ENCODE peak calls at places on chromosomes 5 and 9, in nine cellular contexts. One of them, this sample, is unnamed.

GRCh38 chr5:82662340-82662739 is 384.2 kb upstream of the RPS23 start:
- DNase-seq in progenitor cell of endocrine pancreas: no peak
- DNase-seq in Panc1: no peak
- DNase-seq in HFFc6: no peak
- DNase-seq in hepatocyte: no peak
- DNase-seq in heart right ventricle: no peak
- DNase-seq in mesothelial cell of epicardium: no peak
- DNase-seq in neural progenitor cell: no peak
- DNase-seq in right atrium auricular region: no peak
- DNase-seq in this sample: no peak

GRCh38 chr9:129857207-129857606 is 21.9 kb downstream of the USP20 start:
- DNase-seq in right atrium auricular region: no peak
- DNase-seq in HFFc6: no peak
- DNase-seq in progenitor cell of endocrine pancreas: no peak
- DNase-seq in neural progenitor cell: no peak
- DNase-seq in mesothelial cell of epicardium: no peak
- DNase-seq in hepatocyte: no peak
- DNase-seq in Panc1: no peak
- DNase-seq in heart right ventricle: no peak
- DNase-seq in this sample: no peak

GRCh38 chr5:68171101-68171558 is 44.4 kb upstream of the PIK3R1 start:
- DNase-seq in mesothelial cell of epicardium: no peak
- DNase-seq in HFFc6: no peak
- DNase-seq in heart right ventricle: peak
- DNase-seq in neural progenitor cell: peak
- DNase-seq in Panc1: no peak
- DNase-seq in progenitor cell of endocrine pancreas: no peak
- DNase-seq in hepatocyte: peak
- DNase-seq in right atrium auricular region: peak
- DNase-seq in this sample: peak

GRCh38 chr9:98228392-98229089 is 26.9 kb downstream of the TBC1D2 start:
- DNase-seq in heart right ventricle: no peak
- DNase-seq in Panc1: no peak
- DNase-seq in mesothelial cell of epicardium: no peak
- DNase-seq in right atrium auricular region: no peak
- DNase-seq in HFFc6: no peak
- DNase-seq in hepatocyte: peak
- DNase-seq in neural progenitor cell: no peak
- DNase-seq in progenitor cell of endocrine pancreas: no peak
- DNase-seq in this sample: no peak

GRCh38 chr5:81579525-81579924 is 171.4 kb downstream of the SSBP2 start:
- DNase-seq in heart right ventricle: no peak
- DNase-seq in HFFc6: no peak
- DNase-seq in mesothelial cell of epicardium: no peak
- DNase-seq in hepatocyte: peak
- DNase-seq in Panc1: no peak
- DNase-seq in progenitor cell of endocrine pancreas: no peak
- DNase-seq in right atrium auricular region: no peak
- DNase-seq in neural progenitor cell: no peak
- DNase-seq in this sample: no peak

GRCh38 chr5:159610966-159611579 is 280.8 kb upstream of the IL12B start:
- DNase-seq in heart right ventricle: no peak
- DNase-seq in progenitor cell of endocrine pancreas: no peak
- DNase-seq in Panc1: no peak
- DNase-seq in neural progenitor cell: no peak
- DNase-seq in right atrium auricular region: no peak
- DNase-seq in mesothelial cell of epicardium: no peak
- DNase-seq in hepatocyte: no peak
- DNase-seq in HFFc6: no peak
- DNase-seq in this sample: no peak

GRCh38 chr5:126809932-126810331 is 33.0 kb downstream of the LMNB1 start:
- DNase-seq in right atrium auricular region: no peak
- DNase-seq in mesothelial cell of epicardium: no peak
- DNase-seq in progenitor cell of endocrine pancreas: no peak
- DNase-seq in heart right ventricle: no peak
- DNase-seq in neural progenitor cell: no peak
- DNase-seq in Panc1: no peak
- DNase-seq in hepatocyte: no peak
- DNase-seq in HFFc6: no peak
- DNase-seq in this sample: no peak

GRCh38 chr9:124929464-124929863 is 11.4 kb downstream of the GOLGA1 start:
- DNase-seq in neural progenitor cell: no peak
- DNase-seq in progenitor cell of endocrine pancreas: no peak
- DNase-seq in Panc1: no peak
- DNase-seq in mesothelial cell of epicardium: no peak
- DNase-seq in hepatocyte: no peak
- DNase-seq in heart right ventricle: no peak
- DNase-seq in right atrium auricular region: no peak
- DNase-seq in HFFc6: no peak
- DNase-seq in this sample: no peak

GRCh38 chr5:123285122-123286011 is 137.8 kb downstream of the CEP120 start:
- DNase-seq in heart right ventricle: no peak
- DNase-seq in neural progenitor cell: peak
- DNase-seq in right atrium auricular region: no peak
- DNase-seq in mesothelial cell of epicardium: peak
- DNase-seq in Panc1: no peak
- DNase-seq in progenitor cell of endocrine pancreas: peak
- DNase-seq in HFFc6: no peak
- DNase-seq in hepatocyte: peak
- DNase-seq in this sample: no peak

GRCh38 chr5:56633950-56634349 is 181.4 kb upstream of the MAP3K1 start:
- DNase-seq in mesothelial cell of epicardium: no peak
- DNase-seq in heart right ventricle: no peak
- DNase-seq in right atrium auricular region: no peak
- DNase-seq in progenitor cell of endocrine pancreas: no peak
- DNase-seq in Panc1: no peak
- DNase-seq in hepatocyte: no peak
- DNase-seq in neural progenitor cell: no peak
- DNase-seq in HFFc6: no peak
- DNase-seq in this sample: no peak

GRCh38 chr5:72353046-72353445 is 32.9 kb downstream of the PTCD2 start:
- DNase-seq in mesothelial cell of epicardium: no peak
- DNase-seq in heart right ventricle: no peak
- DNase-seq in hepatocyte: no peak
- DNase-seq in HFFc6: peak
- DNase-seq in Panc1: no peak
- DNase-seq in progenitor cell of endocrine pancreas: no peak
- DNase-seq in right atrium auricular region: no peak
- DNase-seq in neural progenitor cell: no peak
- DNase-seq in this sample: no peak

GRCh38 chr5:163509288-163510040 is 4.0 kb downstream of the MAT2B start:
- DNase-seq in HFFc6: peak
- DNase-seq in Panc1: no peak
- DNase-seq in heart right ventricle: no peak
- DNase-seq in progenitor cell of endocrine pancreas: no peak
- DNase-seq in right atrium auricular region: no peak
- DNase-seq in mesothelial cell of epicardium: no peak
- DNase-seq in hepatocyte: peak
- DNase-seq in neural progenitor cell: no peak
- DNase-seq in this sample: no peak

GRCh38 chr5:115246361-115246991 is 16.2 kb downstream of the PGGT1B start:
- DNase-seq in progenitor cell of endocrine pancreas: no peak
- DNase-seq in heart right ventricle: no peak
- DNase-seq in neural progenitor cell: peak
- DNase-seq in HFFc6: peak
- DNase-seq in Panc1: no peak
- DNase-seq in mesothelial cell of epicardium: no peak
- DNase-seq in right atrium auricular region: no peak
- DNase-seq in hepatocyte: peak
- DNase-seq in this sample: no peak

GRCh38 chr5:2701592-2701991 is 49.9 kb downstream of the IRX2 start:
- DNase-seq in hepatocyte: no peak
- DNase-seq in mesothelial cell of epicardium: no peak
- DNase-seq in heart right ventricle: no peak
- DNase-seq in right atrium auricular region: no peak
- DNase-seq in Panc1: no peak
- DNase-seq in HFFc6: no peak
- DNase-seq in neural progenitor cell: no peak
- DNase-seq in progenitor cell of endocrine pancreas: no peak
- DNase-seq in this sample: no peak
- TF ChIP-seq CTCF in hepatocyte: no peak
- TF ChIP-seq CTCF in mesothelial cell of epicardium: no peak
- TF ChIP-seq CTCF in heart right ventricle: no peak
- TF ChIP-seq CTCF in right atrium auricular region: no peak
- TF ChIP-seq CTCF in Panc1: no peak
- TF ChIP-seq CTCF in HFFc6: no peak
- TF ChIP-seq CTCF in neural progenitor cell: peak
- TF ChIP-seq CTCF in progenitor cell of endocrine pancreas: peak
- TF ChIP-seq CTCF in this sample: no peak

GRCh38 chr5:180974612-180975315 is 13.9 kb upstream of the BTNL3 start:
- DNase-seq in Panc1: no peak
- DNase-seq in progenitor cell of endocrine pancreas: no peak
- DNase-seq in neural progenitor cell: no peak
- DNase-seq in heart right ventricle: no peak
- DNase-seq in mesothelial cell of epicardium: no peak
- DNase-seq in HFFc6: no peak
- DNase-seq in right atrium auricular region: no peak
- DNase-seq in hepatocyte: no peak
- DNase-seq in this sample: no peak
- TF ChIP-seq CTCF in Panc1: no peak
- TF ChIP-seq CTCF in progenitor cell of endocrine pancreas: no peak
- TF ChIP-seq CTCF in neural progenitor cell: no peak
- TF ChIP-seq CTCF in heart right ventricle: no peak
- TF ChIP-seq CTCF in mesothelial cell of epicardium: no peak
- TF ChIP-seq CTCF in HFFc6: no peak
- TF ChIP-seq CTCF in right atrium auricular region: no peak
- TF ChIP-seq CTCF in hepatocyte: no peak
- TF ChIP-seq CTCF in this sample: no peak

GRCh38 chr5:170601608-170602007 is 97.8 kb downstream of the KCNIP1 start:
- DNase-seq in hepatocyte: no peak
- DNase-seq in progenitor cell of endocrine pancreas: no peak
- DNase-seq in neural progenitor cell: no peak
- DNase-seq in Panc1: no peak
- DNase-seq in heart right ventricle: no peak
- DNase-seq in mesothelial cell of epicardium: no peak
- DNase-seq in HFFc6: no peak
- DNase-seq in right atrium auricular region: no peak
- DNase-seq in this sample: no peak

GRCh38 chr5:170597876-170598275 is 94.1 kb downstream of the KCNIP1 start:
- DNase-seq in mesothelial cell of epicardium: no peak
- DNase-seq in progenitor cell of endocrine pancreas: no peak
- DNase-seq in neural progenitor cell: no peak
- DNase-seq in right atrium auricular region: no peak
- DNase-seq in heart right ventricle: peak
- DNase-seq in hepatocyte: no peak
- DNase-seq in Panc1: no peak
- DNase-seq in HFFc6: no peak
- DNase-seq in this sample: no peak

GRCh38 chr5:170603101-170603500 is 99.3 kb downstream of the KCNIP1 start:
- DNase-seq in Panc1: no peak
- DNase-seq in right atrium auricular region: no peak
- DNase-seq in heart right ventricle: no peak
- DNase-seq in hepatocyte: no peak
- DNase-seq in HFFc6: no peak
- DNase-seq in mesothelial cell of epicardium: no peak
- DNase-seq in progenitor cell of endocrine pancreas: no peak
- DNase-seq in neural progenitor cell: no peak
- DNase-seq in this sample: no peak

GRCh38 chr5:170606939-170607338 is 103.1 kb downstream of the KCNIP1 start:
- DNase-seq in heart right ventricle: no peak
- DNase-seq in right atrium auricular region: no peak
- DNase-seq in mesothelial cell of epicardium: no peak
- DNase-seq in hepatocyte: no peak
- DNase-seq in neural progenitor cell: peak
- DNase-seq in progenitor cell of endocrine pancreas: no peak
- DNase-seq in Panc1: no peak
- DNase-seq in HFFc6: no peak
- DNase-seq in this sample: no peak

GRCh38 chr5:170603578-170604565 is 100.1 kb downstream of the KCNIP1 start:
- DNase-seq in neural progenitor cell: peak
- DNase-seq in heart right ventricle: peak
- DNase-seq in right atrium auricular region: no peak
- DNase-seq in Panc1: no peak
- DNase-seq in mesothelial cell of epicardium: peak
- DNase-seq in HFFc6: peak
- DNase-seq in progenitor cell of endocrine pancreas: peak
- DNase-seq in hepatocyte: peak
- DNase-seq in this sample: no peak
- TF ChIP-seq CTCF in neural progenitor cell: peak
- TF ChIP-seq CTCF in heart right ventricle: peak
- TF ChIP-seq CTCF in right atrium auricular region: peak
- TF ChIP-seq CTCF in Panc1: peak
- TF ChIP-seq CTCF in mesothelial cell of epicardium: peak
- TF ChIP-seq CTCF in HFFc6: peak
- TF ChIP-seq CTCF in progenitor cell of endocrine pancreas: peak
- TF ChIP-seq CTCF in hepatocyte: peak
- TF ChIP-seq CTCF in this sample: no peak

GRCh38 chr5:157322581-157322980 is 56.7 kb downstream of the CYFIP2 start:
- DNase-seq in heart right ventricle: no peak
- DNase-seq in neural progenitor cell: no peak
- DNase-seq in HFFc6: no peak
- DNase-seq in right atrium auricular region: no peak
- DNase-seq in progenitor cell of endocrine pancreas: no peak
- DNase-seq in mesothelial cell of epicardium: no peak
- DNase-seq in Panc1: no peak
- DNase-seq in hepatocyte: no peak
- DNase-seq in this sample: no peak

GRCh38 chr5:157324237-157324636 is 58.3 kb downstream of the CYFIP2 start:
- DNase-seq in Panc1: no peak
- DNase-seq in neural progenitor cell: no peak
- DNase-seq in heart right ventricle: no peak
- DNase-seq in progenitor cell of endocrine pancreas: no peak
- DNase-seq in mesothelial cell of epicardium: no peak
- DNase-seq in right atrium auricular region: no peak
- DNase-seq in HFFc6: no peak
- DNase-seq in hepatocyte: no peak
- DNase-seq in this sample: no peak

GRCh38 chr5:157326440-157327023 is 60.6 kb downstream of the CYFIP2 start:
- DNase-seq in right atrium auricular region: no peak
- DNase-seq in HFFc6: no peak
- DNase-seq in mesothelial cell of epicardium: no peak
- DNase-seq in heart right ventricle: no peak
- DNase-seq in hepatocyte: no peak
- DNase-seq in neural progenitor cell: no peak
- DNase-seq in progenitor cell of endocrine pancreas: no peak
- DNase-seq in Panc1: no peak
- DNase-seq in this sample: no peak

GRCh38 chr5:157327771-157328170 is 61.8 kb downstream of the CYFIP2 start:
- DNase-seq in heart right ventricle: no peak
- DNase-seq in HFFc6: no peak
- DNase-seq in hepatocyte: no peak
- DNase-seq in neural progenitor cell: no peak
- DNase-seq in progenitor cell of endocrine pancreas: no peak
- DNase-seq in right atrium auricular region: no peak
- DNase-seq in mesothelial cell of epicardium: no peak
- DNase-seq in Panc1: no peak
- DNase-seq in this sample: no peak

DNA sequence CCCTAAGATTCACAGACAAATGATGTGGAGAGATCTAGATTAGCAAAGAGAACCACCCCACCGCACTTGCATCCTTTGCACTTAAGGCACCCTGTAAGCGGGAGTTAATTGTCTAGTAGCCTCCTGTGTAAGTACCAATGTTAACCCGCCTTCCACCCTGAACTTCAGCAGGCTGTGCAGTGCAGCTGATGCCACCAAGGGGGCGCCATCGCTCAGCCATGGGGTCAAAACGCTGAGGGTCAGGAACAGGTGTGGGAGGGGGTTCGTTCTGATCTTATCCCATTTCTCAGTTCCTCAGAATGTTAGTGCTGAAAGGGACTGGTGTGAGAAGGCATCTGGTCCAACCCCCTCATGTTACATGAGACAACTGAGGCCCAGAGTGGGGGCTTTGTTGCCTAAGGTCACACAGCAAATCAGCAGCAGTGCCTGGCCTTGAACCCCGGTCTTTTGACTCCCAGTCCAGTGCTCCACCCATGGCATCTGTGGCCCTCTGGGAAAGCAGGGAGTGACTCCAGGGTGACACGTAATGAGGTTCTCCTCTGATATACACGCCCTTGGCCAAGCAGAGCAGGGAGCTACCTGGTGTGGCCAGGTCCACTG is 57.3 kb downstream of the CYFIP2 start:
- DNase-seq in Panc1: no peak
- DNase-seq in progenitor cell of endocrine pancreas: no peak
- DNase-seq in heart right ventricle: no peak
- DNase-seq in right atrium auricular region: no peak
- DNase-seq in HFFc6: no peak
- DNase-seq in mesothelial cell of epicardium: no peak
- DNase-seq in neural progenitor cell: no peak
- DNase-seq in hepatocyte: no peak
- DNase-seq in this sample: no peak
- TF ChIP-seq CTCF in Panc1: peak
- TF ChIP-seq CTCF in progenitor cell of endocrine pancreas: no peak
- TF ChIP-seq CTCF in heart right ventricle: no peak
- TF ChIP-seq CTCF in right atrium auricular region: no peak
- TF ChIP-seq CTCF in HFFc6: peak
- TF ChIP-seq CTCF in mesothelial cell of epicardium: no peak
- TF ChIP-seq CTCF in neural progenitor cell: peak
- TF ChIP-seq CTCF in hepatocyte: peak
- TF ChIP-seq CTCF in this sample: no peak